ENCODE peak calls at places on chromosomes 5 and 9, in six cellular contexts. V is stomach, B is transverse colon, Z is A549, J is esophagus muscularis mucosa, E is suprapubic skin. R is an unnamed sample.

GRCh38 chr9:20584968-20585643 is 37.2 kb downstream of the MLLT3 start:
- DNase-seq in J (no peak), Z (no peak), B (no peak), V (no peak), E (no peak), R (no peak)

GRCh38 chr5:146618434-146618833 is 102.4 kb upstream of the GPR151 start:
- DNase-seq in J (no peak), V (no peak), E (no peak), B (no peak), Z (no peak), R (no peak)

GRCh38 chr9:5557606-5558587 is 47.6 kb downstream of the PDCD1LG2 start:
- DNase-seq in V (no peak), Z (no peak), B (peak; percentile 11), J (no peak), E (no peak), R (no peak)

GRCh38 chr5:67799732-67800234 is 415.8 kb upstream of the PIK3R1 start:
- DNase-seq in B (no peak), V (no peak), Z (no peak), J (no peak), E (no peak), R (no peak)

GRCh38 chr5:55544341-55544740 is 9.6 kb upstream of the PLPP1 start:
- DNase-seq in J (no peak), V (no peak), B (no peak), E (no peak), Z (no peak), R (no peak)

GRCh38 chr9:135328485-135329417 is 150.8 kb upstream of the PPP1R26 start:
- DNase-seq in Z (no peak), E (no peak), V (no peak), B (no peak), J (no peak), R (no peak)

GRCh38 chr9:133888048-133888778 is 103.9 kb downstream of the VAV2 start:
- DNase-seq in B (no peak), E (no peak), Z (no peak), V (no peak), J (no peak), R (no peak)

GRCh38 chr9:116155700-116156045 is 2.1 kb downstream of the PAPPA start:
- DNase-seq in E (no peak), B (no peak), V (no peak), J (no peak), Z (no peak), R (no peak)

GRCh38 chr9:123391233-123391632 is 35.2 kb downstream of the CRB2 start:
- DNase-seq in B (no peak), V (no peak), J (no peak), Z (no peak), E (no peak), R (no peak)

GRCh38 chr5:158033076-158033475 is 174.1 kb upstream of the CLINT1 start:
- DNase-seq in E (no peak), Z (no peak), J (no peak), B (no peak), V (no peak), R (no peak)

GRCh38 chr5:57778528-57779175 is 296.0 kb upstream of the ACTBL2 start:
- DNase-seq in Z (peak; percentile 11), B (no peak), J (no peak), V (no peak), E (no peak), R (no peak)

GRCh38 chr5:109454726-109455505 is 45.1 kb upstream of the PJA2 start:
- DNase-seq in B (no peak), E (no peak), V (no peak), J (no peak), Z (no peak), R (no peak)

GRCh38 chr9:19151425-19152159 is 24.3 kb upstream of the PLIN2 start:
- DNase-seq in J (no peak), E (no peak), Z (no peak), V (peak; percentile 30), B (no peak), R (no peak)

GRCh38 chr5:124080256-124080655 is 568.3 kb downstream of the CSNK1G3 start:
- DNase-seq in B (no peak), E (no peak), J (no peak), Z (peak; percentile 53), V (no peak), R (no peak)

GRCh38 chr5:113337515-113338140 is 97.2 kb downstream of the TSSK1B start:
- DNase-seq in E (no peak), V (no peak), B (no peak), J (no peak), Z (no peak), R (no peak)

GRCh38 chr5:4928409-4928808 is 211.7 kb upstream of the ADAMTS16 start:
- DNase-seq in E (no peak), B (no peak), J (peak; percentile 3), Z (no peak), V (no peak), R (no peak)
- TF ChIP-seq EP300 in E (no peak), B (no peak), J (no peak), Z (no peak), V (no peak), R (no peak)

GRCh38 chr5:169298193-169298592 is 2.7 kb downstream of the SLIT3 start:
- DNase-seq in V (no peak), J (peak; percentile 85), B (no peak), Z (no peak), E (no peak), R (no peak)
- TF ChIP-seq POLR2A in V (no peak), J (no peak), B (no peak), Z (no peak), E (no peak), R (no peak)

DNA sequence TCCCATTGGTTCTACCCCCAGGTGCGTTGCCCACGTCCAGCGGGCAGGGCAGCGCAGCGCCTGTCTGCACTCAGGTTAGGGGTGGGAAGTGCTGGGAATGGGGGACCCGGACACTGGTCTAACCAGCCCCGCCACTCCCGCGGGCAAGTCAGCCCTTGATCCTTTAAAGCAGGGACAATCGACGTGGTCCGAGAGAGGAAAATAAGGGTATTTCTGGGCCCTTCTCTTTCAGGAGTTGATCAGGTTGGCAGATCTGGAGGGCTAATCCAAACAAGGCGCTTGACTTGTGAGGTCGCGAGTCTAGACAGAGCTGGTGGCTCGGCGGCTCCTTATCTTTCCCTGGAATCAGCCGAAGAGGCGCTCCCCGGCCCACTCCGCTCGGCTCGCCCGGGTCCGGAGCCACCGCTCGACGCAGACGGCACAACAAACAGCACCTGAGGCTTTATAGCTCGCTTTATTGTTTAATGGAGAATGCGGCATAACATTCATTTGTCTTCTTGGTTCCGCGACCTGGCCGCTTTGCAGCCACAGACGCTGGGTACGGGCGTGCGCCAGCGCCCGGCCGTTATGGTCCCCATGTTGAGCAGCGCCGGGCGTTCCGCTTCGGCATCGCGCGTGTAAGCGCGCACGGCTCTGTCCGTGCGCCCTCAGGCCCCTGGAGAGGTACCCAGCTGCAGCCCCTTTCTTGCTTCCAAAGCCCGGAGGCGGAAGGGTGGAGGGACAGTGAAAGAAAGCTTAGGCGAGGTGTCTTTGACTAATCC is 15.8 kb downstream of the ISL1 start:
- DNase-seq in V (no peak), Z (no peak), B (no peak), J (no peak), E (no peak), R (no peak)
- H3K4me3 ChIP-seq in V (peak overlapping the region; percentile 20), Z (no peak overlapping the region), B (no peak overlapping the region), J (no peak overlapping the region), E (peak overlapping the region; percentile 24), R (no peak overlapping the region)

DNA sequence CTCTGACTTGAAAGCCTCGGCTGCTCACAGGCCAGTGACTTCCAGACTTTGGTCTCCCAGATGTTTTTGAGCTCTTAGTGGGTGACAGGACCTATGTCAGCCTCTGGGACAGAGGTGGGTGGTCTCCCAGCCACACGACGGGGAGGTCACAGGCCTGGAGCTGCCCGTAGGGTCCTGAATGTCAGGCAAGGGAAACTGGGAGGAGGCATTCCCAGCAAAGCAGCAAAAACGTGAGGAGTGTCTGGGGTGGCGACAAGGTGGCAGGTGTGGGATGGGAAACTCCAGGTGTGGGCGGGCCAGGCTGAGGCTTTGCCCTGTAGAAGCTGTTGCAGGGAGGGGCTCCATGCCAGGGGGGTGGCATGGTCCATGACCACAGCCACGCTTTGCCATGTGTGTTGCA is 110.5 kb downstream of the CACNA1B start:
- DNase-seq in E (peak; percentile 48), J (no peak), B (no peak), V (peak; percentile 24), Z (no peak), R (no peak)
- TF ChIP-seq EP300 in E (no peak), J (no peak), B (no peak), V (no peak), Z (no peak), R (no peak)

GRCh38 chr5:14665110-14665822 is 748 bp downstream of the OTULIN start:
- DNase-seq in Z (peak; percentile 29), J (no peak), E (no peak), B (peak; percentile 65), V (peak; percentile 45), R (no peak)
- TF ChIP-seq POLR2A in Z (no peak), J (no peak), E (no peak), B (no peak), V (no peak), R (no peak)